ENCODE peak calls at places on chromosomes 5 and 9, in eight cellular contexts. One of them, this sample, is unnamed.

GRCh38 chr5:165559645-165560044 is 2054.2 kb downstream of the MAT2B start:
- DNase-seq in K562: no peak
- DNase-seq in ascending aorta: no peak
- DNase-seq in coronary artery: no peak
- DNase-seq in neural progenitor cell: no peak
- DNase-seq in dorsolateral prefrontal cortex: no peak
- DNase-seq in H9: no peak
- DNase-seq in cardiac muscle cell: no peak
- DNase-seq in this sample: no peak

GRCh38 chr9:136821333-136822031 is 13.7 kb downstream of the RABL6 start:
- DNase-seq in cardiac muscle cell: peak
- DNase-seq in coronary artery: no peak
- DNase-seq in H9: no peak
- DNase-seq in ascending aorta: no peak
- DNase-seq in K562: no peak
- DNase-seq in dorsolateral prefrontal cortex: peak
- DNase-seq in neural progenitor cell: peak
- DNase-seq in this sample: no peak

GRCh38 chr9:131585375-131585774 is 40.1 kb downstream of the PRRT1B start:
- DNase-seq in neural progenitor cell: no peak
- DNase-seq in coronary artery: no peak
- DNase-seq in cardiac muscle cell: no peak
- DNase-seq in dorsolateral prefrontal cortex: no peak
- DNase-seq in H9: no peak
- DNase-seq in ascending aorta: no peak
- DNase-seq in K562: no peak
- DNase-seq in this sample: no peak

GRCh38 chr5:117188207-117188606 is 613.6 kb upstream of the SEMA6A start:
- DNase-seq in K562: no peak
- DNase-seq in cardiac muscle cell: no peak
- DNase-seq in H9: no peak
- DNase-seq in neural progenitor cell: no peak
- DNase-seq in dorsolateral prefrontal cortex: no peak
- DNase-seq in ascending aorta: no peak
- DNase-seq in coronary artery: no peak
- DNase-seq in this sample: no peak

GRCh38 chr5:36240779-36241635 is 718 bp downstream of the NADK2 start:
- DNase-seq in neural progenitor cell: peak
- DNase-seq in K562: peak
- DNase-seq in coronary artery: peak
- DNase-seq in cardiac muscle cell: peak
- DNase-seq in dorsolateral prefrontal cortex: peak
- DNase-seq in H9: peak
- DNase-seq in ascending aorta: no peak
- DNase-seq in this sample: peak

GRCh38 chr9:88593537-88594185 is 58.7 kb downstream of the NXNL2 start:
- DNase-seq in K562: peak
- DNase-seq in ascending aorta: no peak
- DNase-seq in H9: no peak
- DNase-seq in coronary artery: no peak
- DNase-seq in cardiac muscle cell: peak
- DNase-seq in dorsolateral prefrontal cortex: no peak
- DNase-seq in neural progenitor cell: peak
- DNase-seq in this sample: no peak

GRCh38 chr5:176609724-176610429 is at the start of gene GPRIN1:
- DNase-seq in K562: peak
- DNase-seq in dorsolateral prefrontal cortex: no peak
- DNase-seq in coronary artery: no peak
- DNase-seq in ascending aorta: no peak
- DNase-seq in H9: peak
- DNase-seq in cardiac muscle cell: peak
- DNase-seq in neural progenitor cell: peak
- DNase-seq in this sample: no peak

GRCh38 chr9:136700959-136701664 is 11.3 kb upstream of the DIPK1B start:
- DNase-seq in H9: no peak
- DNase-seq in dorsolateral prefrontal cortex: no peak
- DNase-seq in cardiac muscle cell: no peak
- DNase-seq in K562: peak
- DNase-seq in ascending aorta: no peak
- DNase-seq in neural progenitor cell: no peak
- DNase-seq in coronary artery: no peak
- DNase-seq in this sample: no peak

GRCh38 chr5:149212203-149212951 is 59.3 kb upstream of the AFAP1L1 start:
- DNase-seq in cardiac muscle cell: no peak
- DNase-seq in dorsolateral prefrontal cortex: no peak
- DNase-seq in coronary artery: no peak
- DNase-seq in H9: no peak
- DNase-seq in ascending aorta: no peak
- DNase-seq in neural progenitor cell: no peak
- DNase-seq in K562: no peak
- DNase-seq in this sample: no peak

GRCh38 chr5:150651924-150652688 is 8.9 kb upstream of the MYOZ3 start:
- DNase-seq in H9: no peak
- DNase-seq in neural progenitor cell: peak
- DNase-seq in ascending aorta: no peak
- DNase-seq in cardiac muscle cell: no peak
- DNase-seq in K562: no peak
- DNase-seq in coronary artery: no peak
- DNase-seq in dorsolateral prefrontal cortex: no peak
- DNase-seq in this sample: no peak

GRCh38 chr5:150651382-150651781 is 9.7 kb upstream of the MYOZ3 start:
- DNase-seq in ascending aorta: no peak
- DNase-seq in dorsolateral prefrontal cortex: no peak
- DNase-seq in K562: no peak
- DNase-seq in cardiac muscle cell: no peak
- DNase-seq in H9: no peak
- DNase-seq in coronary artery: no peak
- DNase-seq in neural progenitor cell: no peak
- DNase-seq in this sample: no peak

GRCh38 chr5:150653762-150654158 is 7.3 kb upstream of the MYOZ3 start:
- DNase-seq in cardiac muscle cell: no peak
- DNase-seq in neural progenitor cell: no peak
- DNase-seq in coronary artery: no peak
- DNase-seq in H9: no peak
- DNase-seq in ascending aorta: no peak
- DNase-seq in dorsolateral prefrontal cortex: no peak
- DNase-seq in K562: no peak
- DNase-seq in this sample: no peak

GRCh38 chr5:150654181-150654580 is 6.9 kb upstream of the MYOZ3 start:
- DNase-seq in cardiac muscle cell: no peak
- DNase-seq in coronary artery: no peak
- DNase-seq in K562: no peak
- DNase-seq in dorsolateral prefrontal cortex: no peak
- DNase-seq in ascending aorta: no peak
- DNase-seq in neural progenitor cell: no peak
- DNase-seq in H9: no peak
- DNase-seq in this sample: no peak

GRCh38 chr5:150653145-150653761 is 7.8 kb upstream of the MYOZ3 start:
- DNase-seq in coronary artery: no peak
- DNase-seq in K562: no peak
- DNase-seq in dorsolateral prefrontal cortex: no peak
- DNase-seq in H9: no peak
- DNase-seq in ascending aorta: no peak
- DNase-seq in neural progenitor cell: no peak
- DNase-seq in cardiac muscle cell: no peak
- DNase-seq in this sample: no peak
- H3K27ac ChIP-seq in coronary artery: peak
- H3K27ac ChIP-seq in K562: no peak
- H3K27ac ChIP-seq in dorsolateral prefrontal cortex: peak
- H3K27ac ChIP-seq in H9: no peak
- H3K27ac ChIP-seq in ascending aorta: peak
- H3K27ac ChIP-seq in neural progenitor cell: no peak
- H3K27ac ChIP-seq in cardiac muscle cell: no peak
- H3K27ac ChIP-seq in this sample: no peak

DNA sequence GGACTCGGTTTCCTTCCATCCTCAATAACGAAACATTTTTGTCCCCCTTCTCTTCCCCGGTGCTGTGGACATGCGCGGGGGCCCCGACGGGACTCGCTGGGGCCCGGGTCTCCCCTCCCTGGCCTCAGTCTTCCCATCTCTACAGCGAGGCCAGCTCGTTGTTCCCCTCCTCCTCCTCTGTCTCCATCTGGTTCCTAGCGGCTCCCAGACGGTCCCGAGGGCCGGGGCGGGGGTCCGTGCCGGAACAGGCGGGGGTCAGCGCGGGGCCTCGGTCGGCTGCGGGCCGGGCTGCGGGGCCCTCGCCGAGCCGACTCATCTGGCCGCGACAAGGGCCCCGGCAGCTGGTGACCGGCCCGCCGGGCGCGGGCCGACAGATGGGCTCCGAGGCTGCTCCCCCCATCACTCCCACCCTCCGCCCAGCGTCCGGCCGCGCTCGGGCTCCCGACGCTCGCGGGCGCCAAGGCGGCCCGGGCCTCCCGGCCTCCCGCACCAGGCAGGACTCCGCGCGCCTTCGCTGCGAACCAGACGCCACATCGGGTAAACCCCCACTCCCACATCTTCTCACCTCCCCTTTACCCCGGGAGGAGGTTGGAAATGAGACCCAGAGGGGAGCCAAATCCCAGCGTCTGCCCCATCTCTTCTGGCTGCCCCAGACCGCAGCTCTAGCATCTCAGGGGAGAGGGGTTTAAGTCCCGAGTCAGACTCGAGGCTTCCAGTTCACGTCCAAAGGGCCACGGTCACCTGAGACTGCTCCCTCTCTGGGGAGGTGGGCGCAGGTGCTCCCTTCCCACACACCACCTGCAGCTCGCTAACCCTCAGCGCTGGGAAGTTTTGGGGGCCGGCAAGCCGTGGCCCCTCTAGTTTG is 8.1 kb downstream of the BARHL1 start:
- DNase-seq in ascending aorta: no peak
- DNase-seq in neural progenitor cell: peak
- DNase-seq in coronary artery: no peak
- DNase-seq in H9: no peak
- DNase-seq in dorsolateral prefrontal cortex: no peak
- DNase-seq in cardiac muscle cell: no peak
- DNase-seq in K562: no peak
- DNase-seq in this sample: no peak
- H3K27ac ChIP-seq in ascending aorta: no peak
- H3K27ac ChIP-seq in neural progenitor cell: no peak
- H3K27ac ChIP-seq in coronary artery: no peak
- H3K27ac ChIP-seq in H9: no peak
- H3K27ac ChIP-seq in dorsolateral prefrontal cortex: no peak
- H3K27ac ChIP-seq in cardiac muscle cell: no peak
- H3K27ac ChIP-seq in K562: no peak
- H3K27ac ChIP-seq in this sample: no peak

GRCh38 chr5:132076202-132076830 is 2.7 kb downstream of the CSF2 start:
- DNase-seq in cardiac muscle cell: no peak
- DNase-seq in dorsolateral prefrontal cortex: no peak
- DNase-seq in neural progenitor cell: no peak
- DNase-seq in H9: no peak
- DNase-seq in K562: no peak
- DNase-seq in coronary artery: no peak
- DNase-seq in ascending aorta: no peak
- DNase-seq in this sample: no peak

GRCh38 chr5:132073231-132074013 is at the start of gene CSF2:
- DNase-seq in cardiac muscle cell: no peak
- DNase-seq in H9: no peak
- DNase-seq in K562: no peak
- DNase-seq in dorsolateral prefrontal cortex: no peak
- DNase-seq in neural progenitor cell: no peak
- DNase-seq in ascending aorta: no peak
- DNase-seq in coronary artery: no peak
- DNase-seq in this sample: no peak

GRCh38 chr5:132075719-132076077 is 2.1 kb downstream of the CSF2 start:
- DNase-seq in neural progenitor cell: no peak
- DNase-seq in cardiac muscle cell: no peak
- DNase-seq in ascending aorta: no peak
- DNase-seq in K562: peak
- DNase-seq in coronary artery: no peak
- DNase-seq in dorsolateral prefrontal cortex: no peak
- DNase-seq in H9: no peak
- DNase-seq in this sample: no peak

GRCh38 chr5:132074091-132074771 is 642 bp downstream of the CSF2 start:
- DNase-seq in K562: no peak
- DNase-seq in dorsolateral prefrontal cortex: no peak
- DNase-seq in neural progenitor cell: no peak
- DNase-seq in cardiac muscle cell: no peak
- DNase-seq in H9: no peak
- DNase-seq in coronary artery: no peak
- DNase-seq in ascending aorta: no peak
- DNase-seq in this sample: no peak

DNA sequence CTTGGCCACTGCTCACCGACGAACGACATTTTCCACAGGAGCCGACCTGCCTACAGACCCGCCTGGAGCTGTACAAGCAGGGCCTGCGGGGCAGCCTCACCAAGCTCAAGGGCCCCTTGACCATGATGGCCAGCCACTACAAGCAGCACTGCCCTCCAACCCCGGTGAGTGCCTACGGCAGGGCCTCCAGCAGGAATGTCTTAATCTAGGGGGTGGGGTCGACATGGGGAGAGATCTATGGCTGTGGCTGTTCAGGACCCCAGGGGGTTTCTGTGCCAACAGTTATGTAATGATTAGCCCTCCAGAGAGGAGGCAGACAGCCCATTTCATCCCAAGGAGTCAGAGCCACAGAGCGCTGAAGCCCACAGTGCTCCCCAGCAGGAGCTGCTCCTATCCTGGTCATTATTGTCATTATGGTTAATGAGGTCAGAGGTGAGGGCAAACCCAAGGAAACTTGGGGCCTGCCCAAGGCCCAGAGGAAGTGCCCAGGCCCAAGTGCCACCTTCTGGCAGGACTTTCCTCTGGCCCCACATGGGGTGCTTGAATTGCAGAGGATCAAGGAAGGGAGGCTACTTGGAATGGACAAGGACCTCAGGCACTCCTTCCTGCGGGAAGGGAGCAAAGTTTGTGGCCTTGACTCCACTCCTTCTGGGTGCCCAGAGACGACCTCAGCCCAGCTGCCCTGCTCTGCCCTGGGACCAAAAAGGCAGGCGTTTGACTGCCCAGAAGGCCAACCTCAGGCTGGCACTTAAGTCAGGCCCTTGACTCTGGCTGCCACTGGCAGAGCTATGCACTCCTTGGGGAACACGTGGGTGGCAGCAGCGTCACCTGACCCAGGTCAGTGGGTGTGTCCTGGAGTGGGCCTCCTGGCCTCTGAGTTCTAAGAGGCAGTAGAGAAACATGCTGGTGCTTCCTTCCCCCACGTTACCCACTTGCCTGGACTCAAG is 1.5 kb downstream of the CSF2 start:
- DNase-seq in ascending aorta: no peak
- DNase-seq in neural progenitor cell: peak
- DNase-seq in K562: peak
- DNase-seq in dorsolateral prefrontal cortex: no peak
- DNase-seq in cardiac muscle cell: no peak
- DNase-seq in coronary artery: no peak
- DNase-seq in H9: no peak
- DNase-seq in this sample: no peak
- H3K27ac ChIP-seq in ascending aorta: no peak
- H3K27ac ChIP-seq in neural progenitor cell: no peak
- H3K27ac ChIP-seq in K562: no peak
- H3K27ac ChIP-seq in dorsolateral prefrontal cortex: no peak
- H3K27ac ChIP-seq in cardiac muscle cell: no peak
- H3K27ac ChIP-seq in coronary artery: no peak
- H3K27ac ChIP-seq in H9: no peak
- H3K27ac ChIP-seq in this sample: no peak

DNA sequence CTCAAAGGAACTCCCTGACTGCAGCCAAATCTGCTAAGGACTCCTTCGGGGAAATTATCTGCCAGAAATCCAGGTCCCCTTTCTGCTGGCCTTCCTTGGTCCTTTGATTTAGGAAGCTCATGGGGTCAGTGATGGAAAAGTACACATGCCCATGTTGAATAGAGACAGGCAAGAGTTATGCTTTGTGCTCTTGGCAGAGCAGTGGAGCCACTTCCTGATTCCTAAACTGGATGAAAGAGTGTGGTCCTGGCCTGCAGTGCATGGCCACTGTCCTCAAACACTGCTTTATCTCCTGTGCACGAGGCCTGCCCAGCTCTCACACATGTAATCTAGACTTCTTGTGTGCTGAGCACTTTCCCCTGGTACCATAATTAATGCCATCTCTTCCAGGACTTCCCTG is 2.0 kb upstream of the EBF1 start:
- DNase-seq in ascending aorta: no peak
- DNase-seq in dorsolateral prefrontal cortex: no peak
- DNase-seq in cardiac muscle cell: no peak
- DNase-seq in neural progenitor cell: no peak
- DNase-seq in H9: no peak
- DNase-seq in coronary artery: no peak
- DNase-seq in K562: no peak
- DNase-seq in this sample: no peak
- H3K27ac ChIP-seq in ascending aorta: peak
- H3K27ac ChIP-seq in dorsolateral prefrontal cortex: no peak
- H3K27ac ChIP-seq in cardiac muscle cell: no peak
- H3K27ac ChIP-seq in neural progenitor cell: no peak
- H3K27ac ChIP-seq in H9: no peak
- H3K27ac ChIP-seq in coronary artery: peak
- H3K27ac ChIP-seq in K562: no peak
- H3K27ac ChIP-seq in this sample: peak

This sample was measured in esophagus muscularis mucosa.